ENCODE peak calls at places on chromosomes 11 and 22, in seven cellular contexts. P is HCT116, N is K562, X is HepG2, E is GM12878, B is H1, M is NT2/D1. Q is an unnamed sample.

GRCh38 chr22:36770116-36770945 is 5.6 kb downstream of the IFT27 start:
- DNase-seq in P (no peak), N (no peak), X (no peak), E (no peak), B (no peak), M (peak; percentile 39), Q (no peak)

GRCh38 chr11:92775277-92775676 is 194.2 kb upstream of the MTNR1B start:
- DNase-seq in P (no peak), N (no peak), X (no peak), E (no peak), B (no peak), M (no peak), Q (no peak)

GRCh38 chr22:46549565-46549840 is 12.1 kb upstream of the CELSR1 start:
- DNase-seq in P (no peak), N (no peak), X (no peak), E (no peak), B (no peak), M (no peak), Q (no peak)

GRCh38 chr11:19316434-19316833 is 75.7 kb upstream of the E2F8 start:
- DNase-seq in P (no peak), N (no peak), X (no peak), E (no peak), B (no peak), M (no peak), Q (no peak)

GRCh38 chr11:123187221-123187620 is 7.8 kb downstream of the CLMP start:
- DNase-seq in P (no peak), N (no peak), X (no peak), E (no peak), B (no peak), M (no peak), Q (no peak)

GRCh38 chr11:47257518-47258316 is at the start of gene NR1H3:
- DNase-seq in P (no peak), N (peak; percentile 95), X (peak; percentile 77), E (no peak), B (peak; percentile 78), M (no peak), Q (peak; percentile 79)

GRCh38 chr22:26847046-26847445 is 189.7 kb downstream of the MIAT start:
- DNase-seq in P (no peak), N (no peak), X (no peak), E (no peak), B (peak; percentile 20), M (no peak), Q (no peak)

GRCh38 chr11:47177229-47177845 is 658 bp upstream of the ARFGAP2 start:
- DNase-seq in P (peak; percentile 69), N (peak; percentile 62), X (peak; percentile 79), E (peak; percentile 71), B (peak; percentile 86), M (no peak), Q (peak; percentile 80)

GRCh38 chr11:87437844-87438223 is 400.1 kb downstream of the TMEM135 start:
- DNase-seq in P (no peak), N (no peak), X (no peak), E (no peak), B (no peak), M (no peak), Q (no peak)

GRCh38 chr11:15123849-15124248 is 9.1 kb downstream of the INSC start:
- DNase-seq in P (peak; percentile 23), N (no peak), X (no peak), E (no peak), B (no peak), M (no peak), Q (no peak)

GRCh38 chr11:116853461-116854073 is 16.1 kb upstream of the APOA1 start:
- DNase-seq in P (peak; percentile 34), N (no peak), X (no peak), E (peak; percentile 90), B (no peak), M (no peak), Q (no peak)

GRCh38 chr11:126990716-126991480 is 9.7 kb downstream of the KIRREL3 start:
- DNase-seq in P (no peak), N (no peak), X (no peak), E (no peak), B (no peak), M (no peak), Q (no peak)

GRCh38 chr11:61587541-61587941 is 6.7 kb upstream of the SYT7 start:
- DNase-seq in P (no peak), N (peak; percentile 44), X (no peak), E (no peak), B (peak; percentile 81), M (peak; percentile 33), Q (no peak)

GRCh38 chr11:78057462-78058055 is 6.1 kb upstream of the THRSP start:
- DNase-seq in P (no peak), N (no peak), X (no peak), E (no peak), B (no peak), M (no peak), Q (no peak)

GRCh38 chr22:34878996-34879395 is 187.0 kb upstream of the ISX start:
- DNase-seq in P (no peak), N (no peak), X (no peak), E (no peak), B (no peak), M (no peak), Q (no peak)

GRCh38 chr22:46454233-46454909 is 83.0 kb downstream of the CELSR1 start:
- DNase-seq in P (no peak), N (no peak), X (no peak), E (no peak), B (no peak), M (no peak), Q (no peak)

GRCh38 chr11:23205156-23205871 is 345.0 kb upstream of the CCDC179 start:
- DNase-seq in P (no peak), N (no peak), X (no peak), E (no peak), B (no peak), M (no peak), Q (no peak)

GRCh38 chr11:79139900-79140299 is 300.9 kb downstream of the TENM4 start:
- DNase-seq in P (no peak), N (no peak), X (no peak), E (no peak), B (no peak), M (no peak), Q (no peak)

GRCh38 chr11:114524122-114524521 is 35.6 kb downstream of the NXPE1 start:
- DNase-seq in P (no peak), N (no peak), X (no peak), E (no peak), B (no peak), M (no peak), Q (no peak)

GRCh38 chr11:1573077-1573846 is 1.2 kb upstream of the DUSP8 start:
- DNase-seq in P (no peak), N (peak; percentile 21), X (no peak), E (no peak), B (peak; percentile 71), M (no peak), Q (peak; percentile 58)

GRCh38 chr11:35650467-35650866 is 12.1 kb upstream of the TRIM44 start:
- DNase-seq in P (no peak), N (no peak), X (no peak), E (no peak), B (no peak), M (no peak), Q (no peak)

GRCh38 chr11:35651263-35651662 is 11.3 kb upstream of the TRIM44 start:
- DNase-seq in P (no peak), N (no peak), X (no peak), E (no peak), B (no peak), M (no peak), Q (no peak)

GRCh38 chr11:35649984-35650383 is 12.6 kb upstream of the TRIM44 start:
- DNase-seq in P (no peak), N (no peak), X (no peak), E (no peak), B (no peak), M (no peak), Q (no peak)

DNA sequence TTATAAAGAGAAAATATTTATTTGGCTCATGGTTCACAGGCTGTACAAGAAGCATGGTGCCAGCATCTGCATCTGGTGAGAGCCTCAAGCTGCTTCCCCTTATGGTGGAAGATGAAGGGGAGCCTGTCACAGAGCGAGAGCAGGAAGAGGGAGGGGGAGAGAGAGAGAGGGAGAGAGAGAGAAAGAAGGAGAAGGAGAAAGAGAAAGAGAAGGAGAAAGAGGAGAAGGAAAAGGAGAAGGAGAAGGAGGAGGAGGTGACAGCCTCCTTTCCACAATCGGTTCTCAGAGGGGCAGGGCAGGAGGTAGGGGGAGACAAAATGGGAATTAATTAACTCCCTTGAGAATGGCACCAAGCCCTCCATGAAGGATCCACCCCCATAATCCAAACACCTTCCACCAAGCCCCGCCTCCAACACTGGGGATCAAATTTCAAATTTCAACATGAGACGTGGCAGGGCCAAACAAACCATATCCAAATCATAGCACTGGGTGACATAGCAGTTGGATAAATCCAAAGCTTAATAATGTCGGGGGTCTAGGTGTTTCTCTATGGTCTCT is 15.0 kb upstream of the TRIM44 start:
- DNase-seq in P (no peak), N (no peak), X (no peak), E (no peak), B (no peak), M (no peak), Q (no peak)
- TF ChIP-seq YY1 in P (no peak), N (no peak), X (no peak), E (no peak), B (no peak), M (no peak), Q (no peak)

DNA sequence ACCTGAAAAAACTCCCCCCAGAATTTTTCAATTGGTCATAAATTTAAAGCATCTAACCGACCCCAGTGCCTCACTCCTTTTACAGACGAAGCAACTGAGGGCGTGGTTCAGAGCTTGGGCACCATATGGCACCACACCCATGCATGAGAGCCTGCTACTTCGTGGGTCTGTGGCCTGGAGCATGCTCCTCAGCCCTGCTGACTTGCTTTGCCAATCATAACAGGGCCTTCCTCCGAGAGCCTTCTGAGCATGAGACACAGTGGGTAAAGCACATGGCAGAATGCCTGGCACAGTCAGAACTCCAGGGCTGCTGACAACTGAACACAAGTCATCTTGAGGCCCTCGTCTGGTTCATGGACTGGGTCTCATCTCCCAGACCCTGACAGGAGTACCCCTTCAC is 33.3 kb downstream of the HIRA start:
- DNase-seq in P (no peak), N (no peak), X (no peak), E (no peak), B (no peak), M (no peak), Q (no peak)
- TF ChIP-seq YY1 in P (no peak), N (no peak), X (no peak), E (no peak), B (no peak), M (no peak), Q (no peak)

GRCh38 chr11:69438286-69438920 is 43.1 kb upstream of the LINC01488 start:
- DNase-seq in P (no peak), N (no peak), X (no peak), E (no peak), B (no peak), M (no peak), Q (no peak)
- TF ChIP-seq YY1 in P (no peak), N (no peak), X (no peak), E (no peak), B (no peak), M (no peak), Q (no peak)

GRCh38 chr11:28232649-28233048 is 124.5 kb downstream of the METTL15 start:
- DNase-seq in P (no peak), N (no peak), X (no peak), E (no peak), B (no peak), M (no peak), Q (no peak)

GRCh38 chr11:28228196-28228595 is 120.0 kb downstream of the METTL15 start:
- DNase-seq in P (no peak), N (no peak), X (no peak), E (no peak), B (no peak), M (no peak), Q (no peak)

GRCh38 chr11:28227460-28227859 is 119.3 kb downstream of the METTL15 start:
- DNase-seq in P (no peak), N (no peak), X (no peak), E (no peak), B (no peak), M (no peak), Q (no peak)

GRCh38 chr11:28231475-28231874 is 123.3 kb downstream of the METTL15 start:
- DNase-seq in P (no peak), N (no peak), X (no peak), E (no peak), B (no peak), M (no peak), Q (no peak)
- TF ChIP-seq YY1 in P (no peak), N (no peak), X (no peak), E (no peak), B (no peak), M (no peak), Q (no peak)